ENCODE peak calls at places on chromosomes 16 and 17, in four cellular contexts. F, Q, I and P are unnamed samples.

GRCh38 chr16:56258508-56259424 is 67.5 kb downstream of the GNAO1 start:
- DNase-seq in F (no peak), Q (no peak), I (no peak), P (no peak)

GRCh38 chr16:85612801-85613608 is at the start of gene GSE1:
- DNase-seq in F (peak), Q (peak), I (peak), P (no peak)

GRCh38 chr17:17200831-17201230 is 5.3 kb downstream of the PLD6 start:
- DNase-seq in F (no peak), Q (no peak), I (no peak), P (no peak)

GRCh38 chr16:56673916-56674315 is 4.3 kb downstream of the MT1H start:
- DNase-seq in F (no peak), Q (no peak), I (peak), P (no peak)

GRCh38 chr17:19381361-19381740 is 3.1 kb downstream of the MAPK7 start:
- DNase-seq in F (no peak), Q (no peak), I (no peak), P (no peak)

GRCh38 chr17:48718162-48718780 is 4.0 kb downstream of the PRAC1 start:
- DNase-seq in F (no peak), Q (no peak), I (no peak), P (no peak)

GRCh38 chr16:85906349-85906748 is 7.4 kb downstream of the IRF8 start:
- DNase-seq in F (no peak), Q (no peak), I (no peak), P (no peak)

GRCh38 chr17:49588726-49589555 is 13.3 kb downstream of the NXPH3 start:
- DNase-seq in F (peak), Q (no peak), I (no peak), P (peak)

GRCh38 chr16:28985611-28986041 is 774 bp downstream of the LAT start:
- DNase-seq in F (no peak), Q (no peak), I (peak), P (no peak)

GRCh38 chr17:2691069-2691871 is 20.3 kb downstream of the CLUH start:
- DNase-seq in F (no peak), Q (no peak), I (no peak), P (no peak)

GRCh38 chr16:65909310-65910050 is 457.0 kb upstream of the CDH5 start:
- DNase-seq in F (no peak), Q (no peak), I (no peak), P (no peak)

GRCh38 chr17:49817993-49818392 is 29.5 kb downstream of the KAT7 start:
- DNase-seq in F (no peak), Q (no peak), I (peak), P (no peak)

GRCh38 chr17:17719199-17719940 is 38.1 kb downstream of the RAI1 start:
- DNase-seq in F (no peak), Q (no peak), I (no peak), P (no peak)

GRCh38 chr17:57622886-57623433 is 122.1 kb downstream of the CCDC182 start:
- DNase-seq in F (peak), Q (no peak), I (no peak), P (peak)

GRCh38 chr16:76854234-76854633 is 336.8 kb upstream of the MON1B start:
- DNase-seq in F (no peak), Q (no peak), I (no peak), P (no peak)

GRCh38 chr17:4818276-4818675 is 11.3 kb downstream of the PLD2 start:
- DNase-seq in F (no peak), Q (no peak), I (no peak), P (no peak)

GRCh38 chr17:42270596-42270995 is 5.6 kb downstream of the STAT5B start:
- DNase-seq in F (no peak), Q (no peak), I (no peak), P (no peak)

GRCh38 chr17:52982331-52982730 is 823.8 kb upstream of the CA10 start:
- DNase-seq in F (no peak), Q (no peak), I (no peak), P (no peak)

GRCh38 chr17:21019976-21020575 is 22.7 kb downstream of the USP22 start:
- DNase-seq in F (no peak), Q (no peak), I (peak), P (no peak)

GRCh38 chr17:29620271-29620670 is 2.4 kb downstream of the CORO6 start:
- DNase-seq in F (no peak), Q (no peak), I (no peak), P (no peak)

GRCh38 chr17:68317458-68317857 is 26.2 kb downstream of the ARSG start:
- DNase-seq in F (no peak), Q (no peak), I (no peak), P (no peak)

GRCh38 chr16:4415538-4416199 is 727 bp downstream of the CORO7 start:
- DNase-seq in F (no peak), Q (no peak), I (peak), P (no peak)

GRCh38 chr16:8863594-8864424 is 5.0 kb downstream of the CARHSP1 start:
- DNase-seq in F (no peak), Q (no peak), I (no peak), P (no peak)

GRCh38 chr16:25264599-25264998 is 7.0 kb upstream of the ZKSCAN2 start:
- DNase-seq in F (no peak), Q (no peak), I (no peak), P (no peak)
- TF ChIP-seq CTCF in F (no peak), Q (no peak), I (no peak), P (no peak)

GRCh38 chr17:76480676-76481075 is 13.3 kb downstream of the AANAT start:
- DNase-seq in F (no peak), Q (no peak), I (no peak), P (no peak)
- H3K4me3 ChIP-seq in F (no peak), Q (no peak), I (no peak), P (no peak)

DNA sequence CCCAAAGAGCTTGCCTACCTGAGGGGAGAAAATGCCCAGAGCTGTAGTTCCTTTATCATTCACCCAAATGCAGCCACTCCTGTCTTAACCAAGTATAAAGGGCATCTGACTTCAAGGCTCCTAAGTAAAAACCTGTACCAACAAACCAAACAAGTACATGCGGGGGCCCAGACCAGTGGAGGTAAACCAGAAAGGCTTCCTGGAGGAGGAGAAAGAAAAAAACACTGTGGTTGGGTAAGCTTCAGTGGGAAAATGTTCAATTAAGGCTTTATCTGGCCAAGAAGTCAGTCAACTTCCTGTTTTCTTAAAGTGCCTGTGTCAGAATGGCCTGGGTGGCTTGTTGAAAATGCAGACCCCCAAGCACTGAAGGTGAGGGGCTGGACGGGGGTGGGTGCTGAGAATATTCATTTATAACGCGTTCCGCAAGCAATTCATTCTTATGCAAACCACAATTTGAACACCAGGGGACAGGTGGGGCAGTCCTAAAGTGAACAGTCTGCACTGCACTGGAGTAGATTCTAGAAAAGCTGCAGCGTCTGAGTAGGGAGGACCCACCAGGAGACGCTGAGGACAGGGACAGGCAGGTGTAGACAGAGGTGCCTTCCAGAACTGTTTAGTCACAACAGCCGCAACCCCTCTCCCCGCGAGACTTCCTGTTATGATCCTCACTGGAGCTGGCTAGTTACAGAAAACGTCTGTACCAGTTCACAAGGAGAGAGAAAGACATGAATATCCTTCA is 467.1 kb downstream of the SOX9 start:
- DNase-seq in F (no peak), Q (no peak), I (no peak), P (no peak)
- TF ChIP-seq CTCF in F (peak), Q (no peak), I (no peak), P (no peak)

GRCh38 chr16:11684231-11685025 is 16.2 kb downstream of the SNN start:
- DNase-seq in F (no peak), Q (no peak), I (no peak), P (no peak)

GRCh38 chr16:11687606-11688519 is 19.6 kb downstream of the SNN start:
- DNase-seq in F (no peak), Q (no peak), I (no peak), P (no peak)

GRCh38 chr16:11688520-11688886 is 20.2 kb downstream of the SNN start:
- DNase-seq in F (no peak), Q (no peak), I (no peak), P (no peak)

GRCh38 chr16:11686713-11687112 is 18.5 kb downstream of the SNN start:
- DNase-seq in F (no peak), Q (no peak), I (no peak), P (no peak)

DNA sequence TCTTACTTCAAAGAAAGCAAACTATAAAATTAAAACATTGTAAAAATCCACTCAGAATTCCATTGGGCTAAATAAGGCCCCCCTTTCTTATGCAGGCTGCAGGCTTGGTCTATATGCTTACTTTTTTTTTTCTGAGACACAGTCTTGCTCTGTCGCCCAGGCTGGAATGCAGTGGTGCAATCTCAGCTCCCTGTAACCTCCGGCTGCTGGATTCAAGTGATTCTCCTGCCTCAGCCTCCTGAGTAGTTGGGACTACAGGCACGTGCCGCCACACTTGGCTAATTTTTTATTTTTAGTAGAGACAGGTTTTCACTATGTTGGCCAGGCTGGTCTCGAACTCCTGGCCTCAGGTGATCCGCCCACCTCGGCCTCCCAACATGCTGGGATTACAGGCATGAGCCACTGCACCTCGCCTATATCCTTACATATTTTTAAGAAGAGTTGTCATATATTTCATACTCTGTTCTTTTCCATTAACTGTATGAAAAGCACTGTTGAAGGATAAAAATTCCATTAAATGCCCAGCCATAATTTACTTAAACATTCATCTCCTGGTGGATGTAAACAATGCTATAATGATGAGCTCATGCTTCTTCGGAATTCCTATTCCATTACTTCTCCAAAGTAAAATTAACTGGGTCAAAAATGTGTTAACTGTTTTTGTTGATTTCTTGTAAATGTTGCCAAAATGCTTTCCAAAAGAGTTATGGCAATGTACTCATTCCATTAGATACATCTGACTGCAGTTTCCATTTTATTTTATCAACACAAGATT is 17.8 kb downstream of the SNN start:
- DNase-seq in F (no peak), Q (no peak), I (no peak), P (no peak)
- H3K4me3 ChIP-seq in F (no peak), Q (no peak), I (no peak), P (no peak)

DNA sequence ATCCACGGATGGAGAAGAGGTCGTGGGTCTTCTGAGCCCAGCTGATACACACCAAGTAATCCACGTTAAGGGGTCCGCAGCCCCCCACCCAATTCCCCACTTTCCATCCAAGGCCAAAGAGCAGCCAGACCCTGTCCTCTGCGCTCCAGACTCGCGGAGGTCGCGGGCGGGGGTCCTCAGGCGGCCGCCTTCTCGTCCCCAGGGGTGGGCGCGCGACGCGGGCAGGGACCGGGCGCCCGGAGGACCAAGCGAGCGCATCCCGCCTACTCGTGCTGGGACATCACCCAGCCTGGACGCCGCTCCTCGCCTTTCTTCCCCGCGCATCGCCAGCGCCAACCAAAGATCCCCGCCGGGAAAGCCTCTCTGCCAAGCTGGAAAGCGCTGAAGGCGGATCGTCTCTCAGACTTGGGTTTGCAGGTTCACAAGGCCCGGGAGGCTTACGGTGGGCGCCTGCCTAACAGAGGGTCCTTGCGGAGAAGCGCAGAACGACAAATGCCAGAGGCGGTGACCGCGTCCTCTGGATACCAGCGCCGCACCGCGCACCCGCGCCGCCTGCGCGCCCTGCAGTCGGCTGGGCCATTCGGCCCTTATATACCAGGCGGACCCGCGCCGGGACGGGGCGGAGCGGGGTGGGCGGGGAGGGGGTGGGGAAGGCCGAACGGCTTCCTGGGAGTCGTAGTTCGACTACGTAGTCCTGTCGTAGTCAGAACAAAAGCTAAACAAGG is 471.6 kb downstream of the SOX9 start:
- DNase-seq in F (no peak), Q (peak), I (peak), P (no peak)
- TF ChIP-seq CTCF in F (no peak), Q (no peak), I (no peak), P (no peak)

DNA sequence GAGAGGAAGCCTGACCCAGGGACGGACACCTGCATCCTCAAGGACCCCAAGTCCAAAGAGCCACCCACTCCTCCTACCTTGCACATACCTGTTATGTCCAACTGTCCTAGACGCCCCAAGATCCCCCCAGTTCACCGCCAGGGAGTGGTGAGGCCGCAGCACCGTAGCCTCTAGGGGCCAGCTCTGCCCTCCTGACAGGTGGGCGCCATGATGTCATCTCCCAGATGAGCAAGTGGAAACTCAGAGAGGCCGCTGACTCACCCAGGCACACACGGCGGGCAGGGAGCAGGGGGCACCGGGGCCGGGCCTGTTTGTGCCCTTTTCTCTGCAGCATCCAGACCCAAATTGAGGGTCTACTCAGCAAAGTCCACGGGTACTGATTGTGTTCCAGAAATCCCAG is 4.8 kb upstream of the ZNF469 start:
- DNase-seq in F (no peak), Q (no peak), I (no peak), P (no peak)
- H3K4me3 ChIP-seq in F (no peak), Q (no peak), I (no peak), P (no peak)

GRCh38 chr17:79974786-79975497 is 60.7 kb downstream of the TBC1D16 start:
- DNase-seq in F (no peak), Q (no peak), I (no peak), P (no peak)
- TF ChIP-seq CTCF in F (no peak), Q (no peak), I (no peak), P (no peak)

DNA sequence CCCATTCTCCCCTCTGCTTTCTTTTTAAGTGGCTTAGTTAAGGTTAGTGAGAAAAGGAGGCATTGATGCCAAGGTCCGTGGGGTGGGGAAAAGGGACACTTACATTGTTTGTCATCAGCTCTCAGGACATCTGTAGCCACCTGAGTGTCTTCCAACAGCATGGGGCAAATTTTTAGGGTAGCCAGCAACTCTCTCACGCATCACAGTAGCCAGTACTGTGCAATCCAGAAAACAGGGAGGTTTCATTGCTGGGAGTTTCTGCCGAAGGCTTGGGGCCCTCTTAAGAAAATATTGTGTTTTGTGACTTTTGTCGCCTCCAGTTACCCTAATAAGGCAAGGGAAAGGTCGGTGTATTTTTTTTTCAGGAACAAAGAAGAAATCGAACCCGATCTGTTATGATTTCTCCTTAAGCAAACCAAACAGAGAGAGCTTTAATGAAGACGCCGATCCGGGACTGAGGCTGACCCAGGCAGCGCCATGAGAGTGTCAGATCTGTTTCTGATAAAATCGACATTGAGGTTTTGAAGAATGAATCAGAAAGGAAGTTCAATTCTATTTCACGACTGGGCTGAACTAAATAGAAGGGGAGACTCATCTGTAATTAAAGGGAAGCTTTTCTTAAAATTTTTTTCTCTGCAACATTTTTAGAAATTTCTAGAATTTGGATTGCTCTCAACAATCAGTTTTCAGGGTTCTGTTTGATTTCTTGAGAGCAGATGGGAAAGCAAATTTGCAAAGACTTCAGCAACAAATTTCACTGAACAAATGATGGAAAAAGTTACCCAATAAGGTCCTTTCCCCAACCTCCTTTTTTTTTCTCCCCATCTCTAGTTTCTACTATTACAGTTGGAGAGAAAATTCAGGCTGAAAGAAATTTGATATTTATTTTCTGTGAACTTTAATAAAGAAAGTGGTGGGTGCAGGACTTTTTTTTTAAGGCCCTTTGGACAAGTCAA is 144.7 kb upstream of the IRX3 start:
- DNase-seq in F (peak), Q (peak), I (no peak), P (peak)
- H3K4me3 ChIP-seq in F (no peak), Q (peak), I (no peak), P (peak)